ENCODE peak calls at places on chromosomes 5 and 9, in ten cellular contexts. Y is fibroblast of lung, N is HepG2, X is sigmoid colon, Z is SJCRH30, D is brain microvascular endothelial cell, Q is keratinocyte, F is uterus, S is BJ, A is PC-3. K is an unnamed sample. For H3K27me3, the result is how much of the 10 kb centered on the place peaks cover.

GRCh38 chr9:124457887-124458431 is 7.7 kb downstream of the ADGRD2 start:
- DNase-seq in Y (no peak), N (no peak), X (peak), Z (no peak), D (no peak), Q (no peak), F (no peak), S (no peak), A (no peak), K (no peak)

GRCh38 chr9:80175286-80175906 is 603.6 kb downstream of the TLE4 start:
- DNase-seq in Y (peak), N (peak), X (no peak), Z (peak), D (no peak), Q (no peak), F (no peak), S (no peak), A (peak), K (peak)

GRCh38 chr5:54063817-54064216 is 246.6 kb downstream of the ARL15 start:
- DNase-seq in Y (peak), N (no peak), X (no peak), Z (no peak), D (peak), Q (no peak), F (no peak), S (peak), A (no peak), K (no peak)

GRCh38 chr5:160787247-160787646 is 64.8 kb downstream of the ATP10B start:
- DNase-seq in Y (no peak), N (peak), X (no peak), Z (no peak), D (no peak), Q (no peak), F (no peak), S (no peak), A (peak), K (peak)

GRCh38 chr5:130151239-130151638 is 247.0 kb downstream of the CHSY3 start:
- DNase-seq in Y (no peak), N (no peak), X (no peak), Z (no peak), D (no peak), Q (no peak), F (no peak), S (no peak), A (no peak), K (no peak)

GRCh38 chr9:12426198-12426864 is 266.9 kb upstream of the TYRP1 start:
- DNase-seq in Y (no peak), N (no peak), X (no peak), Z (peak), D (no peak), Q (no peak), F (no peak), S (no peak), A (peak), K (no peak)

GRCh38 chr9:4994166-4994890 is 9.3 kb downstream of the JAK2 start:
- DNase-seq in Y (no peak), N (no peak), X (no peak), Z (no peak), D (no peak), Q (no peak), F (no peak), S (no peak), A (no peak), K (no peak)

GRCh38 chr9:19232830-19233194 is 2.3 kb downstream of the DENND4C start:
- DNase-seq in Y (peak), N (no peak), X (no peak), Z (no peak), D (peak), Q (no peak), F (no peak), S (no peak), A (peak), K (no peak)

GRCh38 chr5:157266286-157267007 is 524 bp downstream of the CYFIP2 start:
- DNase-seq in Y (no peak), N (no peak), X (no peak), Z (no peak), D (no peak), Q (no peak), F (peak), S (no peak), A (peak), K (peak)

GRCh38 chr5:43985411-43985810 is 382.4 kb downstream of the NNT start:
- DNase-seq in Y (no peak), N (no peak), X (no peak), Z (no peak), D (no peak), Q (no peak), F (no peak), S (no peak), A (no peak), K (no peak)

GRCh38 chr5:177539411-177539810 is 15.0 kb downstream of the FAM193B start:
- DNase-seq in Y (peak), N (no peak), X (no peak), Z (no peak), D (peak), Q (no peak), F (no peak), S (peak), A (no peak), K (no peak)

GRCh38 chr5:72151169-72151568 is 43.9 kb downstream of the MAP1B start:
- DNase-seq in Y (no peak), N (peak), X (no peak), Z (no peak), D (no peak), Q (no peak), F (no peak), S (no peak), A (no peak), K (no peak)

DNA sequence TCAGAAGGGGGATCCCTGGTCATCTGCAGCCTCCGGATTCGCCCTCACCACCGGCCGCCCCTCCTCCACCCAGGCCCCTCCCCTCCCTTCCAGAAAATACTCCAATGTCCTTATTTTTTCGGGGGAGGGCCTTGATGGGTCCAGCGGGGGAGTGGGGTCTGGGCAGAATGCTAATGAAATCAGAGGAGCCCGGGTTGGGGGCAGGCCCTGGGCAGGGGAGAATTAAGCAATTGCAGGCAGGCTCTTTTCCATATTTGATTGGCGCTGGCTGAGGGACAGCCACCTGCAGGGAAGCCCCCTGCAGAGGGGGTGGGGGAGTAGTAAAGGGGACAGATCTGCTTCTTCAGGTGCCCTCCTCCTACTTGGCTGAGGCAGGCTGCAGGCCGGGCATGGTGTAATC is 21.3 kb downstream of the PRRX2 start:
- DNase-seq in Y (no peak), N (no peak), X (no peak), Z (no peak), D (no peak), Q (no peak), F (no peak), S (no peak), A (no peak), K (no peak)
- H3K27me3 ChIP-seq in Y (under half), N (under half), X (under half), Z (under half), D (under half), Q (under half), F (under half), S (under half), A (under half), K (under half)

GRCh38 chr9:137691648-137692357 is 73.0 kb downstream of the EHMT1 start:
- DNase-seq in Y (no peak), N (no peak), X (no peak), Z (no peak), D (no peak), Q (no peak), F (no peak), S (no peak), A (no peak), K (no peak)

GRCh38 chr9:137696526-137696925 is 77.7 kb downstream of the EHMT1 start:
- DNase-seq in Y (no peak), N (no peak), X (no peak), Z (no peak), D (no peak), Q (no peak), F (no peak), S (no peak), A (no peak), K (no peak)

GRCh38 chr9:137697193-137697592 is 78.4 kb downstream of the EHMT1 start:
- DNase-seq in Y (no peak), N (no peak), X (no peak), Z (no peak), D (no peak), Q (no peak), F (no peak), S (no peak), A (no peak), K (no peak)

GRCh38 chr9:137694962-137695875 is 76.4 kb downstream of the EHMT1 start:
- DNase-seq in Y (no peak), N (peak), X (no peak), Z (peak), D (peak), Q (no peak), F (peak), S (no peak), A (peak), K (peak)

GRCh38 chr9:137694236-137694959 is 75.6 kb downstream of the EHMT1 start:
- DNase-seq in Y (no peak), N (no peak), X (no peak), Z (no peak), D (no peak), Q (no peak), F (no peak), S (no peak), A (no peak), K (no peak)
- H3K4me3 ChIP-seq in Y (no peak), N (no peak), X (no peak), Z (no peak), D (no peak), Q (no peak), F (no peak), S (no peak), A (no peak), K (no peak)

DNA sequence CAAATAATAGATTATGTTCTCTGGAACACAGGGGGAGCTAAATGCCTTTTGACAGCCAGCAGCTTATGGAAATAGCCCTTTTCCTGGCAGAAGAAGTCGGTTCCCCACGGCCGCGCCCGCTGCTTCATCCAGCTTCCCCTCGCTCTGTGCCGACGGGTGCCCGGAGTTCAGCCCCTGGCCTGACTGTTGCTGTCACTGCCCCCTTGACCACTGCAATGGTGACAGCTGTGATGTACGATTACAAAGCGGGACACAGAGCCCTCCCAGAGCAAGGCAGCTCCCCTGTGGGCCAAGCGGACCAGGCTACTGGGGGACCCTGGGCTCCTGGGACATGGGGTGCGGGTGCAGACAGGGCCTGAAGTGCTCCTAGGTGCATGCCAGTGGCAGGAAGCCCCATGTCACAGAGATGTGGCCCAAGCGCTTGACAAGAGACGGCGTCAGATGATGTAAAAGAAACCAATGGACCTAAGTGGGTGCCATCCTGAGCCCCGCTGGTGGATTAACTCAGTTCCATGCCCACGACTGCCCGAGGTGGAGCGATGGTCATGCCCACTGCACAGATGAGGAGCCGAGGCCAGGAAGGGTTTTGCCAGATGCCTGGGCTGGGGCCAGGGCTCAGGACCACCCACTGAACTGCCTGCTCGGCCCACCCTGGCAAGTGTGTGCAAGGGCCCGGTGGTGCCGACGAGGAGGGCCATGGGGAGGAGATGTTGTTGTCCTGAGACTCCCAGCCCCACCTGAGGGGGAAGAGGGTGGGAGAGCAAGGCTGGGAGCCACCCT is 13.2 kb upstream of the CLPTM1L start:
- DNase-seq in Y (no peak), N (no peak), X (no peak), Z (no peak), D (no peak), Q (no peak), F (no peak), S (no peak), A (no peak), K (no peak)
- H3K27me3 ChIP-seq in Y (under half), N (half or more), X (under half), Z (under half), D (under half), Q (under half), F (under half), S (under half), A (half or more), K (under half)

GRCh38 chr5:93191016-93191415 is 390.0 kb downstream of the NR2F1-AS1 start:
- DNase-seq in Y (peak), N (no peak), X (no peak), Z (no peak), D (no peak), Q (no peak), F (no peak), S (no peak), A (no peak), K (no peak)

GRCh38 chr5:93189707-93190120 is 391.3 kb downstream of the NR2F1-AS1 start:
- DNase-seq in Y (peak), N (peak), X (no peak), Z (peak), D (peak), Q (peak), F (no peak), S (peak), A (peak), K (no peak)

GRCh38 chr5:93186031-93186682 is 394.9 kb downstream of the NR2F1-AS1 start:
- DNase-seq in Y (peak), N (no peak), X (no peak), Z (no peak), D (peak), Q (peak), F (no peak), S (peak), A (peak), K (no peak)

GRCh38 chr5:93191426-93191825 is 389.6 kb downstream of the NR2F1-AS1 start:
- DNase-seq in Y (peak), N (no peak), X (no peak), Z (no peak), D (peak), Q (no peak), F (no peak), S (no peak), A (peak), K (no peak)

DNA sequence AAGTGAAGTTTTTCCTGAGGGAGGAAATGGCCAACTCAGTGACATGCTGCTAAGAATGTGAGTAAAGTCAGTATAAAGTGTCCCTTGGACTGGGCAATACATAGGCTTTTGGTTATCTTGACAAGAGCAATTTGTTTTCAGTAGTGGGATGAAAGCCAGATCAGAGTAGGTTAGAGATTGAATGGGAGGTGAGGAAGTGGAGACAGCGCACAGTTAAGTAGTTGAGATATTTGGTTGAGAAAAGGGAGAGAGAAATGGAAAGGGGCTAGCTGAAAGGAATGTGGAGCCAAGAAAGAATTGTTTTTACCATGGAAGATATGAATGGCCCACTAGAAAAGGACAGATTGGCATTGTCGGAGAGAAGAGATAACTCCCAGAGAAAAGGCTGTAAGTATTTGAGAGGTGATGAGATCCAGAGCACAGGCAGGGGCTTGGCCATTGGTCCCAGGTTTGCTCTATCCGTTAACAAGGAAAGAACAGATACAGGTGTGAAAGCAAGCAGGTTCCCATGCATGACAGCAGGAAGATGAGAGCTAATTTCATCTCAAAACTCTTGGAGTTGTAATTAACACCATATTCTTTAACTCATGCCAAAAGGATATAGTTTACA is 392.0 kb downstream of the NR2F1-AS1 start:
- DNase-seq in Y (peak), N (no peak), X (no peak), Z (no peak), D (no peak), Q (no peak), F (no peak), S (no peak), A (no peak), K (no peak)
- H3K4me3 ChIP-seq in Y (no peak), N (no peak), X (no peak), Z (no peak), D (no peak), Q (no peak), F (no peak), S (no peak), A (no peak), K (no peak)